ENCODE peak calls at places on chromosome 2, in four cellular contexts. T is K562, G is HCT116, V is HepG2. D is an unnamed sample.

GRCh38 chr2:215950009-215950408 is 63.3 kb downstream of the MREG start:
- DNase-seq in T (peak; percentile 33), G (peak; percentile 36), V (peak; percentile 55), D (no peak)

GRCh38 chr2:11254100-11254536 is 90.3 kb downstream of the ROCK2 start:
- DNase-seq in T (no peak), G (no peak), V (peak; percentile 63), D (peak; percentile 33)

GRCh38 chr2:45990131-45990530 is 307.1 kb upstream of the EPAS1 start:
- DNase-seq in T (no peak), G (no peak), V (no peak), D (no peak)

GRCh38 chr2:113979172-113980128 is 89.6 kb downstream of the ACTR3 start:
- DNase-seq in T (no peak), G (no peak), V (no peak), D (peak; percentile 24)

GRCh38 chr2:21891191-21891590 is 767.4 kb downstream of the TDRD15 start:
- DNase-seq in T (no peak), G (no peak), V (no peak), D (no peak)

GRCh38 chr2:212284166-212284565 is 254.4 kb downstream of the ERBB4 start:
- DNase-seq in T (no peak), G (no peak), V (no peak), D (no peak)

GRCh38 chr2:626491-627339 is 50.5 kb downstream of the TMEM18 start:
- DNase-seq in T (no peak), G (no peak), V (no peak), D (no peak)

GRCh38 chr2:27085670-27086089 is 892 bp upstream of the KHK start:
- DNase-seq in T (peak; percentile 67), G (no peak), V (no peak), D (peak; percentile 42)

GRCh38 chr2:162233197-162233596 is 10.0 kb downstream of the FAP start:
- DNase-seq in T (no peak), G (no peak), V (no peak), D (no peak)

GRCh38 chr2:178152977-178153376 is 40.7 kb downstream of the RBM45 start:
- DNase-seq in T (no peak), G (no peak), V (no peak), D (no peak)

GRCh38 chr2:55133467-55134315 is 83.4 kb upstream of the RTN4 start:
- DNase-seq in T (peak; percentile 75), G (no peak), V (peak; percentile 81), D (no peak)

GRCh38 chr2:230202430-230203109 is 17.2 kb downstream of the SP110 start:
- DNase-seq in T (peak; percentile 3), G (no peak), V (no peak), D (no peak)

GRCh38 chr2:147989809-147990403 is 30.6 kb downstream of the ORC4 start:
- DNase-seq in T (peak; percentile 39), G (peak; percentile 18), V (peak; percentile 47), D (peak; percentile 28)

GRCh38 chr2:68566362-68566761 is 77.0 kb upstream of the PROKR1 start:
- DNase-seq in T (no peak), G (no peak), V (no peak), D (no peak)

GRCh38 chr2:64652231-64653173 is 1.2 kb downstream of the SERTAD2 start:
- DNase-seq in T (peak; percentile 72), G (no peak), V (peak; percentile 67), D (no peak)

GRCh38 chr2:26982102-26982742 is 11.8 kb downstream of the MAPRE3 start:
- DNase-seq in T (peak; percentile 78), G (peak; percentile 36), V (peak; percentile 78), D (no peak)

GRCh38 chr2:85698880-85699254 is 4.7 kb downstream of the GNLY start:
- DNase-seq in T (no peak), G (no peak), V (no peak), D (no peak)

GRCh38 chr2:169077674-169078240 is 8.4 kb downstream of the DHRS9 start:
- DNase-seq in T (peak; percentile 59), G (no peak), V (no peak), D (no peak)

GRCh38 chr2:95734976-95735890 is 143.4 kb downstream of the TRIM43 start:
- DNase-seq in T (no peak), G (no peak), V (no peak), D (no peak)

GRCh38 chr2:53235836-53236582 is 531.6 kb upstream of the CHAC2 start:
- DNase-seq in T (no peak), G (no peak), V (no peak), D (no peak)

GRCh38 chr2:45439788-45440773 is 171.0 kb downstream of the SRBD1 start:
- DNase-seq in T (peak; percentile 21), G (no peak), V (peak; percentile 17), D (peak; percentile 5)

GRCh38 chr2:205763708-205764501 is 81.6 kb downstream of the NRP2 start:
- DNase-seq in T (peak; percentile 53), G (no peak), V (no peak), D (no peak)

GRCh38 chr2:150609831-150610582 is 122.5 kb upstream of the RND3 start:
- DNase-seq in T (no peak), G (no peak), V (no peak), D (no peak)

GRCh38 chr2:41194235-41194634 is 742.3 kb upstream of the SLC8A1 start:
- DNase-seq in T (no peak), G (no peak), V (peak; percentile 12), D (no peak)

GRCh38 chr2:137838255-137839092 is 125.8 kb upstream of the HNMT start:
- DNase-seq in T (peak; percentile 42), G (peak; percentile 29), V (peak; percentile 58), D (peak; percentile 32)

GRCh38 chr2:67213270-67213670 is 183.9 kb upstream of the ETAA1 start:
- DNase-seq in T (no peak), G (no peak), V (no peak), D (no peak)

GRCh38 chr2:86818967-86819366 is 28.3 kb upstream of the CD8A start:
- DNase-seq in T (no peak), G (no peak), V (no peak), D (no peak)

GRCh38 chr2:45264227-45265225 is 255.3 kb upstream of the SIX2 start:
- DNase-seq in T (no peak), G (no peak), V (no peak), D (no peak)

GRCh38 chr2:161422812-161423211 is 6.7 kb downstream of the TBR1 start:
- DNase-seq in T (no peak), G (no peak), V (no peak), D (no peak)

GRCh38 chr2:10495988-10496313 is 47.8 kb upstream of the ODC1 start:
- DNase-seq in T (no peak), G (no peak), V (no peak), D (no peak)

GRCh38 chr2:100124746-100125145 is 17.6 kb downstream of the AFF3 start:
- DNase-seq in T (no peak), G (no peak), V (no peak), D (no peak)

DNA sequence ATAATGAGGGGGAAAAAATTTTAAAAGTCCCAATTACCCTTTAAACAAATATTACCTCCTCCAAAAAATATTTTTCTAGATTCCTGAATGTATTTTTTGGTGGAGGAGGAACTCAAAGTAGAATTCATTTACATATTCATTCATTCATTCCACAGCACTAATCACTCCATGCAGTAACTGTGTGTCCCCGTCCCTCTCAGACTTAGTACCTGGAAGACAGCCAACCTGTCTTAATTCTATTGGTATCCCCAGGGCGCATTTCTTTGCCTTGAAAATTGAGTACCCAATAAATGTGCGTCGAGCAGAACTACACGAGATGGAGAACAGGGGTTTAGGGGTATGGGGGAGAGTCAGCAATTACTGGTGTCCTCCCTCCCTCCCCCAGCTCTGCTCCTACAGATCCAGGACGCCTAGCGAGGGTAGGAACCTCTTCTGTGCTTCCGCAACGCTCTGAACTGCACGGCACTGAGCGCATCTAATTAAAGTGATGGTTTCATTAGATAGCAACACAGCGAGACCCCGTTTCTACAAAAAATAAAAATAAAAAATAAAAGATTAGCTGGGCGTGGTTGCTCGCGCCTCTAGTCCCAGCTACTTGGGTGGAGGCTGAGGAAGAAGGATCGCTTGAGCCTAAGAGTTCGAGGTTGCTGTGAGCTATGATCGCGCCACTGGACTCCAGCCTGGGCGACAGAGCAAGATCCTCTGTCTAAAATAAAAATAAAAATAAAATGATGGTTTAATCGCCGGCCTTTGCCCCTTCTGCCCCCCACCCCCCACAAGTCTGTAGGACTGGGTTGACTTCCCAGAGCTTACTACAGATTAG is 668 bp upstream of the FKBP1B start:
- DNase-seq in T (peak; percentile 50), G (peak; percentile 6), V (no peak), D (no peak)
- TF ChIP-seq TCF7L2 in T (no peak), G (no peak), V (no peak), D (no peak)

GRCh38 chr2:37587817-37588216 is 83.6 kb downstream of the CDC42EP3 start:
- DNase-seq in T (no peak), G (no peak), V (no peak), D (no peak)

GRCh38 chr2:37590119-37590571 is 81.3 kb downstream of the CDC42EP3 start:
- DNase-seq in T (no peak), G (no peak), V (no peak), D (no peak)

GRCh38 chr2:37588316-37588777 is 83.1 kb downstream of the CDC42EP3 start:
- DNase-seq in T (no peak), G (peak; percentile 79), V (no peak), D (no peak)

GRCh38 chr2:37586663-37587409 is 84.6 kb downstream of the CDC42EP3 start:
- DNase-seq in T (no peak), G (no peak), V (no peak), D (no peak)

DNA sequence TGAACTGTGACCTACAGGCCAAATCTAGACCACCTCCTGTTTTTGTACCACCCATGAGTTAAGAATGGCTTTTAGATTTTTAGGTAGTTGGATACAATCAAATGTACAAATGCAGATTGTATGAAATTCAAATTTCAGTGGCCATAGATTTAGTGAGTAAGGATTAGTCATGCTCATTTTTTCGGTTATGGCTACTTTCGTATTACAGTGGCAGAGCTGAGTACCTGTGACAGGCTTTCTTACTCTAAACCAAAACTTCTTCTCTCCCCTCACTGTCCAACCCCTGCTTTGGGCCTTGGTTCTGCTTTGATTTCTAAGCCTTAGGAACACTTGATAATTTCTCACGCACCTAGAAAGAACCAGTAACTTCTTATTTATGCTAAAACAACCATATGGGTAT is 82.1 kb downstream of the CDC42EP3 start:
- DNase-seq in T (no peak), G (no peak), V (no peak), D (no peak)
- H3K4me1 ChIP-seq in T (no peaks in the 10 kb centered on the region), G (peaks cover 57% of the 10 kb centered on the region), V (no peaks in the 10 kb centered on the region), D (peaks cover 2% of the 10 kb centered on the region)

GRCh38 chr2:202780514-202781021 is 91.0 kb downstream of the ICA1L start:
- DNase-seq in T (no peak), G (peak; percentile 64), V (no peak), D (peak; percentile 57)
- TF ChIP-seq POLR2AphosphoS5 in T (no peak), G (peak; percentile 29), V (no peak), D (no peak)

GRCh38 chr2:29064746-29065478 is 9.4 kb downstream of the PCARE start:
- DNase-seq in T (no peak), G (no peak), V (no peak), D (no peak)

GRCh38 chr2:29066271-29066860 is 8.0 kb downstream of the PCARE start:
- DNase-seq in T (no peak), G (no peak), V (peak; percentile 24), D (no peak)

GRCh38 chr2:29063646-29064372 is 10.5 kb downstream of the PCARE start:
- DNase-seq in T (no peak), G (no peak), V (no peak), D (no peak)

GRCh38 chr2:29066989-29067605 is 7.2 kb downstream of the PCARE start:
- DNase-seq in T (no peak), G (no peak), V (no peak), D (no peak)

DNA sequence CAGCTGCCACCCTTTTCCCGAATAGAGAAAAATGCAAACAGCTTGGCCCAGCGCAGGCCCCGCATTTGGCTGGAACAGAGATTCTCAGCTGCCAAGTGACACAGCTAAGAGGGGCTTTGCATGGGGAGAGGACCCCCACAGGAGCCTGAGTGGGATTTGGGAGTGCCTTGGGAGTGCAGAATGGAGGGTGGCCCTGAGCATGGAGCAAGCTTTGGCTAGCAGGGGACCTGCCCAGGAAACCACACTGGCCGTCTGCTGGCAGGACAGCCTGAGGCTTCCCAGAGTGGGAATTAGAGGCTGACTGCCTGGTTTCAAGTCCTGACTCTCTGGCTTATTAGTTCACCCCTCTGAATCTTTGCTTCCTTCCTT is 8.9 kb downstream of the PCARE start:
- DNase-seq in T (no peak), G (no peak), V (no peak), D (no peak)
- TF ChIP-seq TCF7L2 in T (no peak), G (no peak), V (no peak), D (no peak)